ENCODE peak calls at places on chromosomes 1 and 21, in four cellular contexts. T is A549, I is IMR-90, O is esophagus squamous epithelium. M is an unnamed sample.

GRCh38 chr1:211639500-211640361 is 35.7 kb downstream of the NEK2 start:
- DNase-seq in O (no peak), T (peak; percentile 38), I (peak; percentile 97), M (peak; percentile 82)

GRCh38 chr1:52632732-52633290 is at the start of gene SHISAL2A:
- DNase-seq in O (no peak), I (no peak), T (no peak), M (peak; percentile 41)

GRCh38 chr1:210252621-210253041 is 20.0 kb downstream of the SERTAD4 start:
- DNase-seq in I (no peak), T (no peak), O (no peak), M (no peak)

GRCh38 chr1:234326493-234327366 is 46.5 kb upstream of the COA6 start:
- DNase-seq in I (peak; percentile 43), T (peak; percentile 62), O (no peak), M (peak; percentile 62)

GRCh38 chr1:66637146-66637545 is 103.2 kb downstream of the SGIP1 start:
- DNase-seq in I (no peak), T (no peak), O (no peak), M (no peak)

GRCh38 chr1:2803931-2804627 is 2.6 kb upstream of the TTC34 start:
- DNase-seq in T (no peak), I (no peak), O (no peak), M (no peak)

GRCh38 chr1:94707321-94708298 is 112.5 kb upstream of the SLC44A3 start:
- DNase-seq in I (peak; percentile 70), T (no peak), O (no peak), M (no peak)

GRCh38 chr1:43687301-43688108 is 19.8 kb upstream of the ST3GAL3 start:
- DNase-seq in O (no peak), T (no peak), I (no peak), M (no peak)

GRCh38 chr1:194322751-194323150 is 1136.3 kb upstream of the B3GALT2 start:
- DNase-seq in I (no peak), T (no peak), O (no peak), M (no peak)

GRCh38 chr1:1144122-1144842 is 28.4 kb upstream of the C1orf159 start:
- DNase-seq in I (no peak), O (no peak), T (no peak), M (peak; percentile 51)

GRCh38 chr1:94992161-94992560 is 65.3 kb upstream of the CNN3 start:
- DNase-seq in I (no peak), O (no peak), T (no peak), M (no peak)

GRCh38 chr1:235073331-235073967 is 55.2 kb downstream of the TOMM20 start:
- DNase-seq in O (no peak), I (no peak), T (peak; percentile 99), M (peak; percentile 99)

GRCh38 chr1:167221126-167221803 is 579 bp downstream of the POU2F1 start:
- DNase-seq in I (no peak), T (no peak), O (no peak), M (peak; percentile 42)

GRCh38 chr1:44659566-44659965 is 14.7 kb downstream of the TMEM53 start:
- DNase-seq in I (no peak), O (no peak), T (no peak), M (no peak)

GRCh38 chr1:22053018-22053860 is 730 bp downstream of the CDC42 start:
- DNase-seq in T (peak; percentile 56), I (peak; percentile 85), O (no peak), M (peak; percentile 74)

GRCh38 chr1:248696261-248696660 is 6.3 kb downstream of the OR14I1 start:
- DNase-seq in O (no peak), T (peak; percentile 55), I (no peak), M (peak; percentile 9)

GRCh38 chr1:185058886-185059285 is 13.5 kb downstream of the RNF2 start:
- DNase-seq in O (no peak), T (no peak), I (no peak), M (no peak)

GRCh38 chr1:58783090-58783992 is 506 bp downstream of the JUN start:
- DNase-seq in O (peak; percentile 71), I (peak; percentile 52), T (peak; percentile 39), M (peak; percentile 27)

GRCh38 chr1:175620380-175620779 is 123.0 kb downstream of the TNR start:
- DNase-seq in T (no peak), I (no peak), O (no peak), M (no peak)

GRCh38 chr1:176656257-176656995 is 193.5 kb downstream of the PAPPA2 start:
- DNase-seq in O (no peak), I (peak; percentile 67), T (no peak), M (peak; percentile 44)

GRCh38 chr1:68111804-68112436 is 61.5 kb upstream of the DIRAS3 start:
- DNase-seq in O (no peak), I (peak; percentile 93), T (peak; percentile 79), M (peak; percentile 69)

GRCh38 chr1:230548997-230549396 is 93.3 kb upstream of the COG2 start:
- DNase-seq in T (no peak), I (no peak), O (no peak), M (no peak)

GRCh38 chr21:44434568-44434925 is 20.8 kb upstream of the LRRC3 start:
- DNase-seq in I (no peak), T (no peak), O (no peak), M (no peak)

GRCh38 chr21:23811802-23812201 is 1795.5 kb downstream of the MRPL39 start:
- DNase-seq in O (no peak), I (no peak), T (no peak), M (no peak)

GRCh38 chr1:159959451-159959850 is 5.4 kb upstream of the SLAMF9 start:
- DNase-seq in I (no peak), T (no peak), O (no peak), M (peak; percentile 93)

GRCh38 chr21:15050588-15051377 is 14.0 kb downstream of the NRIP1 start:
- DNase-seq in I (no peak), T (no peak), O (no peak), M (no peak)

GRCh38 chr1:47527653-47528272 is 89.9 kb downstream of the FOXD2 start:
- DNase-seq in T (no peak), I (no peak), O (no peak), M (peak; percentile 52)

GRCh38 chr1:21652101-21652936 is 16.8 kb downstream of the RAP1GAP start:
- DNase-seq in T (no peak), I (no peak), O (no peak), M (no peak)

GRCh38 chr1:67888208-67888607 is 54.9 kb upstream of the GNG12 start:
- DNase-seq in I (no peak), O (no peak), T (no peak), M (no peak)

GRCh38 chr1:166975361-166976129 is at the start of gene ILDR2:
- DNase-seq in O (no peak), T (peak; percentile 16), I (peak; percentile 5), M (peak; percentile 29)

GRCh38 chr1:167916766-167917511 is 3.0 kb upstream of the ADCY10 start:
- DNase-seq in O (no peak), T (no peak), I (no peak), M (no peak)

GRCh38 chr1:168637350-168637991 is 61.1 kb downstream of the XCL1 start:
- DNase-seq in O (no peak), T (peak; percentile 67), I (peak; percentile 38), M (peak; percentile 67)

DNA sequence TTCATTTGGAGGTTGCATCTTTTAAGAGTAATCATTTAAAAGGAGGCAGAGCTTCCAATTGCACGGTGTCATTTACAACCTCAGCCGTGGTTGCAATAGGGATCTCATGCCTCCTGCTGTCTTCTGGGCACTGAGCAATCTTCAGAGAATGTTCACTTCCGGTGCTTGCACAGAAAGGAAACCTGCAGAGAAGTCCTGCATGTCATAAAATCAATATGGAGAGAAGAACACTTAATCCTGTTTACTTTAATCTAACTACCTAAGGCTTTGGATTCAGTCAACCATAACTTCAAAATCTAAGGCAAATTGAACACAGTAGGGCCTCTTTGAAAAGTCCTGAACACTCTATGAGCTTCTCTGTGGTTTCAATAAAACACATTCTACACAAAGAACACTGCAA is 11.3 kb upstream of the MAP10 start:
- DNase-seq in I (peak; percentile 74), T (peak; percentile 31), O (no peak), M (peak; percentile 69)
- TF ChIP-seq CTCF in I (peak; percentile 27), T (no peak), O (peak; percentile 6), M (peak; percentile 59)

DNA sequence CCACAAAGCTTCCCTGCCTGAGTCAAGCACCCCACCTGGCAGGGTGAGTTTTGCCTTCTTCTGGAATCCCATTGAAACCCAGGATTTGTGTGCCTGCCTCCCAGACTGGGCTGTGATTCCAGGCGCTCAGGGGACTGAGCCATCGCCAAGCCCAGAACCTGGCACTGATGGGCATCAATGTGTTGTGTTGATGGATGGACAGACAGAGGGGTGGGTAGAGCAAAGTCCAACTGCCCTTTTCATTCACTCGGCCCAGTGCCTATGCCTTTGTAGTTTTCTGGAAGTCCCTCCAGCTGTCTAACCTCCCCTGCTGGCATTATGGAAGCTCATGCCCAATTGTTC is 66.0 kb upstream of the LAPTM5 start:
- DNase-seq in O (no peak), T (no peak), I (no peak), M (no peak)
- H3K4me3 ChIP-seq in O (peak overlapping the region; percentile 64), T (peak overlapping the region; percentile 40), I (no peak overlapping the region), M (peak overlapping the region; percentile 41)

GRCh38 chr1:226569879-226570547 is 21.4 kb downstream of the STUM start:
- DNase-seq in I (no peak), T (peak; percentile 31), O (no peak), M (no peak)
- TF ChIP-seq CTCF in I (no peak), T (no peak), O (no peak), M (no peak)

GRCh38 chr1:41322835-41323234 is 38.4 kb upstream of the FOXO6 start:
- DNase-seq in O (no peak), T (peak; percentile 55), I (no peak), M (peak; percentile 39)
- H3K4me3 ChIP-seq in O (no peak overlapping the region), T (no peak overlapping the region), I (no peak overlapping the region), M (no peak overlapping the region)

DNA sequence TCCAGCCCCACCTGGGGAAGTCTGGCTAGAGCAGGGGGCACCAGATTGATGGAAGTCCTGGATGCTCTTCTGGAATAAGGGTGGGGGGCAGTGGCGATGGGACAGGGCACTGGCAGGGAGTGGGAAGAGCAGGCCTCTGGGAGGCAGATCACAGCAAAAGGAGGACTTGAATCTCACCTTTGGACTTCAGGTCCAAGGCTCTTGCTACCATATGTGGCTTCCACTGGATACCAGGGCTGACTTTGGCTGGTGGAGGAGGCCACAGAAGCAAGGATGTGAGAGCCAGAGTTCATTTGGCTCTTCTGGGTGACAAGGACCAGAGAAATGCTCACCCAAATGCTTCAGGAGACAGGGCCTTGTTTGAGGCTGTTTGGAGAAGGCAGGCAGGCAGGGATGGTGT is 16.0 kb upstream of the SYNC start:
- DNase-seq in I (no peak), T (no peak), O (no peak), M (no peak)
- TF ChIP-seq CTCF in I (no peak), T (no peak), O (no peak), M (no peak)

GRCh38 chr1:218165687-218166088 is 119.4 kb upstream of the RRP15 start:
- DNase-seq in I (no peak), O (no peak), T (no peak), M (no peak)
- H3K4me3 ChIP-seq in I (peak overlapping the region; percentile 56), O (peak overlapping the region; percentile 68), T (peak overlapping the region; percentile 57), M (peak overlapping the region; percentile 36)

M was measured in epithelial cell of esophagus.